ENCODE peak calls at places on chromosomes 6 and 20, in ten cellular contexts. F is CD8-positive, alpha-beta T cell; M is cardiac fibroblast; L is fibroblast of mammary gland; H is fibroblast of the aortic adventitia; N is choroid plexus epithelial cell; T is HL-60; J is uterus; V is right atrium auricular region; K is AG10803. E is an unnamed sample.

GRCh38 chr20:63216849-63217471 is 1.0 kb upstream of the YTHDF1 start:
- DNase-seq in T (no peak), H (no peak), M (no peak), F (no peak), K (no peak), V (no peak), L (no peak), J (no peak), N (no peak), E (no peak)

GRCh38 chr20:18537651-18538050 is 29.6 kb upstream of the SMIM26 start:
- DNase-seq in H (no peak), V (no peak), L (peak), T (no peak), K (peak), N (peak), F (no peak), J (no peak), M (no peak), E (no peak)

GRCh38 chr20:18058661-18059467 is 1.1 kb upstream of the OVOL2 start:
- DNase-seq in K (no peak), M (no peak), T (no peak), V (no peak), F (no peak), L (no peak), N (no peak), J (no peak), H (no peak), E (no peak)

GRCh38 chr6:125658759-125659431 is 90.5 kb upstream of the HEY2 start:
- DNase-seq in F (no peak), N (no peak), K (peak), H (peak), V (no peak), M (no peak), J (no peak), T (no peak), L (no peak), E (no peak)

GRCh38 chr6:52365871-52366540 is 4.1 kb downstream of the PAQR8 start:
- DNase-seq in L (no peak), J (no peak), F (no peak), M (peak), N (peak), T (no peak), V (no peak), K (peak), H (peak), E (peak)

GRCh38 chr6:128112494-128112893 is 211.6 kb upstream of the THEMIS start:
- DNase-seq in T (no peak), M (peak), L (peak), F (no peak), K (peak), V (no peak), N (peak), H (peak), J (no peak), E (peak)

GRCh38 chr20:6746901-6747609 is 20.4 kb upstream of the BMP2 start:
- DNase-seq in F (no peak), N (peak), V (no peak), L (peak), H (peak), M (no peak), T (no peak), J (no peak), K (no peak), E (no peak)

GRCh38 chr6:38814761-38815160 is 99.7 kb downstream of the DNAH8 start:
- DNase-seq in M (no peak), L (no peak), J (no peak), T (no peak), N (no peak), V (no peak), F (no peak), H (no peak), K (no peak), E (no peak)

GRCh38 chr6:100482698-100483097 is 18.0 kb upstream of the SIM1 start:
- DNase-seq in N (no peak), H (no peak), V (no peak), T (no peak), J (no peak), L (no peak), F (no peak), K (no peak), M (no peak), E (no peak)

GRCh38 chr6:49553353-49553752 is 2.9 kb downstream of the C6orf141 start:
- DNase-seq in F (no peak), T (no peak), M (no peak), V (no peak), K (no peak), H (peak), J (no peak), L (peak), N (no peak), E (peak)

GRCh38 chr6:15970517-15970916 is 158.4 kb upstream of the MYLIP start:
- DNase-seq in M (no peak), H (no peak), N (no peak), J (no peak), K (no peak), T (no peak), L (no peak), V (no peak), F (no peak), E (no peak)

GRCh38 chr20:40683221-40683893 is 5.7 kb downstream of the MAFB start:
- DNase-seq in T (no peak), J (no peak), F (no peak), M (peak), N (peak), K (peak), H (no peak), L (no peak), V (peak), E (peak)

GRCh38 chr20:35618032-35618371 is 2.4 kb downstream of the SPAG4 start:
- DNase-seq in F (no peak), H (no peak), V (no peak), J (no peak), L (no peak), T (no peak), N (no peak), K (no peak), M (no peak), E (no peak)

GRCh38 chr20:35616465-35617396 is 1.1 kb downstream of the SPAG4 start:
- DNase-seq in L (peak), F (peak), K (peak), H (peak), M (peak), N (peak), T (peak), V (peak), J (peak), E (peak)

GRCh38 chr20:35615667-35616464 is at the start of gene SPAG4:
- DNase-seq in H (peak), M (peak), N (no peak), K (no peak), T (peak), V (peak), J (peak), L (peak), F (peak), E (peak)

GRCh38 chr20:35618372-35619131 is 2.9 kb downstream of the SPAG4 start:
- DNase-seq in M (peak), N (peak), K (peak), L (peak), J (no peak), F (no peak), V (peak), H (peak), T (no peak), E (peak)

DNA sequence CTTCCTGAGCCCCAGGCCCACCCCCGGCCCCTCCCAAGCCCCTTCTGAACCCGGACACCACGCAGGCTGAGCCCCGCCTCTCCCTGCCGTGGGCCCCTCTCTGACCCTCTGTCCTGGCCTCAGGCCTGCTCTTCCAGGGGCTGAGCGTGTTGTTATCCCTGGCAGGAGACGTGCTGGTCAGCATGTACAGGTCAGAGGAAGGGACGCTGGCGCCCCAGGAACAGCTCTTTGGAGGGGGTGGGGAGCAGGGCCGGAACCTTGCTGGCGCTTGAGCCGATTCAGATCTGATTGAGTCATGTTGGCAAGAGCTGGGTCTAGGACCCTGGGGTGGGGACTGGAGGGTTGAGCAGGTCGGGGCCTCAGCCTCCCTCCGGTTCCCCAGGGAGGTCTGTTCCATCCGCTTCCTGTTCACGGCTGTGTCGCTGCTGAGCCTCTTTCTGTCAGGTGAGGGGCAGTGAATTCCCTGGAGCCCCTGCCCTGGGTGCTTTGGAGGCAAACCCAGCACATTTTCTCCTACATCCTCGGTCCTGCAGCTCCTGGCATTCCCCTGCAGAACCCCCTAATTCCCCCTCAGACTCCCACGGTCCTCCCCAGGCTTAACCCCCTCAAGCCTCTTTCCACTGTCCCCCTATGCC is 1.9 kb downstream of the SPAG4 start:
- DNase-seq in T (peak), H (peak), N (peak), L (peak), J (peak), M (peak), K (peak), F (peak), V (peak), E (peak)
- H3K4me3 ChIP-seq in T (peak), H (peak), N (peak), L (peak), J (peak), M (peak), K (peak), F (peak), V (peak), E (peak)

GRCh38 chr20:46089338-46090094 is at the start of gene NCOA5:
- DNase-seq in T (peak), H (peak), N (peak), J (peak), L (peak), F (peak), V (peak), K (peak), M (peak), E (peak)
- TF ChIP-seq CTCF in T (no peak), H (no peak), N (no peak), J (peak), L (no peak), F (no peak), V (no peak), K (no peak), M (no peak), E (no peak)

GRCh38 chr20:1467082-1467354 is 369 bp upstream of the NSFL1C start:
- DNase-seq in H (no peak), F (no peak), K (no peak), L (no peak), T (no peak), V (no peak), J (no peak), N (no peak), M (no peak), E (no peak)

GRCh38 chr20:1467355-1468116 is 887 bp upstream of the NSFL1C start:
- DNase-seq in V (peak), H (no peak), J (no peak), L (no peak), F (no peak), M (no peak), N (no peak), T (peak), K (no peak), E (no peak)

GRCh38 chr20:1466211-1467081 is at the start of gene NSFL1C:
- DNase-seq in M (peak), L (peak), V (peak), H (peak), N (peak), K (peak), F (peak), T (peak), J (peak), E (peak)

GRCh38 chr20:1469306-1469905 is 2.8 kb upstream of the NSFL1C start:
- DNase-seq in K (no peak), L (no peak), V (no peak), T (no peak), M (no peak), H (no peak), N (no peak), F (peak), J (no peak), E (no peak)

DNA sequence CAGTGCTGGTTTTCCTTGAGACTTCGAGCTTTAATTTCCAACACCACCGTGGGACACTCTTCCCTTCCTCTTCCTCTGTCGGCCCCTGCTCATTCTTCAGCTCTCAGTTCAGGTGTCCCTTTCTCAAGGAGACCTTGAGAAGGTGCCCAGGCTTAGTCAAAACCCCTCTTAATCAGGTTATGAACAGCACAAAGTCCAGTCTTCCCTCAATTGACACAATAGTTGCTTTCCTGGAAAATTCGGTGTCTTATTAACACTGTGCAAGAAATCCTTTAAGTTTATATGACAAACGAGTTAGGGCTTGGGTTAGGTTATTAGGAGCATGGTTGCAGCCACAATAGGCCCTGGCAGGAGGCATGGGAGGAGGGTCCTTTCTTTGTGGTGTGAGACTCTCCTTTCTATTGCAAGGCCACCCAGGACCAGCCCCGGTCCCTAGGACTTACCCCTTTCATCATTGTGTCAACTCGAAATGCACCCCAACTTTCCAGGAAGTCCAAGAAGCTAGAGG is 1.5 kb upstream of the NSFL1C start:
- DNase-seq in M (no peak), K (no peak), F (no peak), N (no peak), T (no peak), H (no peak), J (no peak), L (no peak), V (no peak), E (no peak)
- H3K4me3 ChIP-seq in M (no peak), K (no peak), F (no peak), N (no peak), T (no peak), H (no peak), J (no peak), L (no peak), V (no peak), E (no peak)

DNA sequence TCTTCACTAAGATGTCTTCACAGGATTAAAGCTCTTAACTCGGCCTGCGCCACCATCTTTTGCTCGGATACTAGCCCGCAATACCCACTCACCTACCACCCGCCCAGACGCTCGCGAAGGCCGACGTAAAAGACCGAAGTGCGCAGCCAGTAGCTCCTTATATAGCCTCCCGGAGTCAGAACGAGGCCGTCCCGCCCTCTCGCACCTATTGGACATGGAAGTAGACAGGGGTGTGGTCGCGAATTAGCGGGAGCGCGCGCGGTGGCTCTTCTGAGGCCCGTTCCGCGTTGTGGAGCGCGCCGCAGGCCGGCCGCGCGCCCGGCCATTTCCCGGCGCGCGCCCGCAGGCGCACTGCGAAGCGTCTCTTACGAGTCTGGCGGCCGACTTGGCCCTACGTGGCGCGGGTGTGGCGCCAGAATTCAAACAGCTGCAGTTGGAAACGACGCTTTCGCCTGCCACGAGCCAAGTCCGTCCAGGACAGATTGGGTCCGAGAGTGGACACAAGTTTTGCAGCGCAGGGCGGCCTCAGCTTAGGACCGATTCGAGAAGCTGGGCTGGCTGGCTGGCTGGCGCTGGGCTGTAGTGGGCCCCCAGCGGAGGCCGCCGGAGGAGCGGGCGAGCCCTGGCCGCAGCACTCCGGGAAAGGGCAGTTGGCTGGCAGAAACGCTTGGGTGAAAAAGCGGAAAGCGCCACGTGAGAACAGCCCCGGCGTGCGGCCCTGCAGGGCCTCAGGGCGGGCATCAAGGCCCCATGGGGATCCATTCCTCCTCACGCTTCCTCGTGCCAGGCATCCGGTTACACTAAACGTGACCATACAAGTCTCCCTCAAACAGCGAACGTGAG is 36.1 kb upstream of the SYNCRIP start:
- DNase-seq in M (peak), J (peak), T (peak), N (peak), V (peak), H (peak), L (peak), K (peak), F (peak), E (peak)
- TF ChIP-seq CTCF in M (no peak), J (no peak), T (no peak), N (no peak), V (no peak), H (no peak), L (no peak), K (no peak), F (no peak), E (peak)

GRCh38 chr6:42136508-42137191 is 5.8 kb downstream of the C6orf132 start:
- DNase-seq in L (peak), K (peak), M (peak), F (peak), J (no peak), V (no peak), T (no peak), H (peak), N (peak), E (peak)

GRCh38 chr6:42138630-42139619 is 3.5 kb downstream of the C6orf132 start:
- DNase-seq in V (no peak), K (no peak), N (no peak), M (no peak), T (no peak), H (no peak), L (peak), J (no peak), F (no peak), E (no peak)

GRCh38 chr6:42135722-42136121 is 6.7 kb downstream of the C6orf132 start:
- DNase-seq in M (no peak), H (no peak), K (peak), T (no peak), N (no peak), J (no peak), L (no peak), V (no peak), F (no peak), E (no peak)

GRCh38 chr6:42138190-42138589 is 4.2 kb downstream of the C6orf132 start:
- DNase-seq in V (no peak), M (no peak), H (no peak), J (no peak), N (no peak), T (no peak), L (no peak), K (no peak), F (no peak), E (no peak)

DNA sequence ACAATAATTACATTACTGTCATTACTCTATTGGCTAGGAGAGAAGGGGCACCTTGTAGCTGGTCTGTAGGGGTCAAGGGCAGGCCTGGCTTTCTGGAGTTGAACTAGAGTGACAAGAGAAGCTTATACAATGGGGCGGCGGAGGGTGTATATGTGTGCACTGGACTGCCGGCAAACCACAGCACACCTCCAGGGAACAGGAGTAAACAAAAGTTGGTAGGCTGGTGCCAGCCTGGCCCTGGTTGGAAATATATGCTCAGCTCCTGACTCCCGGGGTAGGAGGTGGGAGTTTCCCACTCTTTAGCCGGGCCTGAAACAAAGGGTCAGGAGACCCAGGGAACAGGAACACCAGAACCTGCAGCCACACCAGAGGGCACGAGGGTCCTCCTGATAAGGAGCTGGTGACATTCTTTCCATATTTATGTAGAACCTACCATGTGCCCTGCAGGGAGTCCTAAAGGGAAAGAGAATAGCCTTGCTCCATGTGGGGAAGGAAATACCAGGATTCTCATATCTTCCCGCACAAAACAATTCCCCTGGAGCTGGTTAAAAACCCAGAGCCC is 5.1 kb downstream of the C6orf132 start:
- DNase-seq in F (no peak), N (no peak), V (no peak), L (no peak), H (no peak), J (no peak), T (no peak), K (no peak), M (no peak), E (no peak)
- H3K4me3 ChIP-seq in F (no peak), N (no peak), V (no peak), L (no peak), H (no peak), J (no peak), T (no peak), K (no peak), M (no peak), E (no peak)

GRCh38 chr20:15512916-15513315 is 1060.3 kb downstream of the KIF16B start:
- DNase-seq in F (no peak), K (no peak), L (no peak), V (no peak), H (no peak), T (no peak), J (no peak), M (no peak), N (no peak), E (no peak)

GRCh38 chr20:15511551-15511950 is 1061.7 kb downstream of the KIF16B start:
- DNase-seq in N (no peak), T (no peak), L (no peak), K (no peak), M (no peak), J (no peak), F (no peak), V (no peak), H (no peak), E (no peak)

DNA sequence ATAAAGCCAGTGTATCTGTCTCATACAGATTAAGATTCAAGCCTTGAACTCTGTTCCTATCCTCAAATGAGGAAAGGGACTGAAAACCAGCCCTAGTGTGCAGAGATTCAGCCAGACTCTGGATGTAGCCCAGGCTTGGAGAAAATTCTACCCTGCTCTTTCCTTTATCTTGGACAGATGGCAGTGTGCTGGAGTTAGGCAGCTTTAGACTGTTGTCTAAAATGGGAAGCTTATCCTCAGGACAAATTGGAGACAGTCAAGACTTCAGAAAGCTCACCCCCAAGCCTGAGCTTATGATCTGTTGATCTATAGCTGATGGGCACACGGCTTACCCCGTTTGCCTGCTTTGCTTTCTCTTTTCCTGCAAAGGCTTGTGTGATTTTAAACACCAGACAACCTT is 1057.5 kb downstream of the KIF16B start:
- DNase-seq in T (no peak), V (no peak), H (no peak), N (no peak), M (no peak), L (no peak), F (no peak), K (no peak), J (no peak), E (no peak)
- TF ChIP-seq CTCF in T (no peak), V (no peak), H (no peak), N (no peak), M (no peak), L (no peak), F (no peak), K (no peak), J (no peak), E (no peak)

DNA sequence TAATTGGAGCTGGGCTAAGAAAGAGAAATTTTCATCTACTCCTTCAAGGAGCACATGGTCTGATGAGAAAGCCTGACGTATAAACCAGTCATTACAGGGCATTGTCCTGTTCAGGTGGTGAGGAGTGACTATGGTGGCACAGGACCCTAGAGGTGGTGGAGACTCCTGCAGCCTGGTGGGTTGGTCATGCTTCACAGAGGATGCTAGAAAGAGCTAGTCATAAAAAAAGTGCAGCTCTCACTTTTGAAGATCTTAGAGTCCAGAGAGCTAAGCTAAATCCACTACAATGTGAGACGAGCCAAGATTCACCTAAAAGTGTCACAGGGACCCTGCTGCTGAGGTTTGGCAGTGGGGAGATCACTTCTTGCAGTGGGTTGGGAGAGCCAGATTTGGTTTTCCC is 9.8 kb upstream of the ZNF831 start:
- DNase-seq in L (no peak), J (no peak), M (no peak), N (no peak), F (no peak), K (no peak), T (no peak), H (no peak), V (no peak), E (no peak)
- H3K4me3 ChIP-seq in L (no peak), J (no peak), M (no peak), N (no peak), F (no peak), K (no peak), T (no peak), H (no peak), V (no peak), E (no peak)

E was measured in astrocyte of the spinal cord.